ENCODE peak calls at places on chromosomes 3 and 15, in eight cellular contexts. One of them, this sample, is unnamed.
A peak's percentile ranks its signal among the peaks of the same experiment; 100 is the strongest.

GRCh38 chr15:101152914-101153313 is 98.9 kb downstream of the CHSY1 start:
- DNase-seq in mammary epithelial cell: no peak
- DNase-seq in cardiac muscle cell: no peak
- DNase-seq in B cell: no peak
- DNase-seq in right atrium auricular region: no peak
- DNase-seq in GM23338: peak; percentile 83
- DNase-seq in fibroblast of lung: no peak
- DNase-seq in GM13977: no peak
- DNase-seq in this sample: peak; percentile 55

GRCh38 chr3:148319960-148320359 is 377.7 kb upstream of the AGTR1 start:
- DNase-seq in right atrium auricular region: no peak
- DNase-seq in fibroblast of lung: no peak
- DNase-seq in mammary epithelial cell: no peak
- DNase-seq in B cell: no peak
- DNase-seq in GM13977: no peak
- DNase-seq in cardiac muscle cell: no peak
- DNase-seq in GM23338: no peak
- DNase-seq in this sample: no peak

GRCh38 chr3:141410408-141410807 is 42.1 kb downstream of the ZBTB38 start:
- DNase-seq in GM13977: no peak
- DNase-seq in B cell: no peak
- DNase-seq in fibroblast of lung: peak; percentile 60
- DNase-seq in GM23338: no peak
- DNase-seq in cardiac muscle cell: no peak
- DNase-seq in right atrium auricular region: peak; percentile 72
- DNase-seq in mammary epithelial cell: no peak
- DNase-seq in this sample: no peak

GRCh38 chr15:58396181-58396580 is 35.6 kb upstream of the LIPC start:
- DNase-seq in GM13977: no peak
- DNase-seq in cardiac muscle cell: no peak
- DNase-seq in B cell: no peak
- DNase-seq in GM23338: no peak
- DNase-seq in fibroblast of lung: peak; percentile 87
- DNase-seq in right atrium auricular region: no peak
- DNase-seq in mammary epithelial cell: peak; percentile 92
- DNase-seq in this sample: no peak

GRCh38 chr3:48556796-48557626 is at the start of gene PFKFB4:
- DNase-seq in B cell: peak; percentile 97
- DNase-seq in mammary epithelial cell: peak; percentile 99
- DNase-seq in fibroblast of lung: peak; percentile 99
- DNase-seq in cardiac muscle cell: peak; percentile 99
- DNase-seq in GM23338: peak; percentile 100
- DNase-seq in GM13977: peak; percentile 98
- DNase-seq in right atrium auricular region: peak; percentile 99
- DNase-seq in this sample: peak; percentile 99

GRCh38 chr3:122969585-122970453 is 57.7 kb downstream of the SEMA5B start:
- DNase-seq in GM13977: no peak
- DNase-seq in fibroblast of lung: peak; percentile 91
- DNase-seq in B cell: no peak
- DNase-seq in cardiac muscle cell: no peak
- DNase-seq in mammary epithelial cell: peak; percentile 83
- DNase-seq in right atrium auricular region: no peak
- DNase-seq in GM23338: no peak
- DNase-seq in this sample: no peak

GRCh38 chr15:71392821-71393220 is 277.6 kb downstream of the THSD4 start:
- DNase-seq in GM23338: no peak
- DNase-seq in mammary epithelial cell: no peak
- DNase-seq in B cell: no peak
- DNase-seq in cardiac muscle cell: no peak
- DNase-seq in fibroblast of lung: no peak
- DNase-seq in right atrium auricular region: no peak
- DNase-seq in GM13977: no peak
- DNase-seq in this sample: no peak

GRCh38 chr15:79682851-79683288 is 213.9 kb downstream of the MTHFS start:
- DNase-seq in GM13977: no peak
- DNase-seq in GM23338: no peak
- DNase-seq in fibroblast of lung: peak; percentile 74
- DNase-seq in B cell: no peak
- DNase-seq in cardiac muscle cell: no peak
- DNase-seq in right atrium auricular region: no peak
- DNase-seq in mammary epithelial cell: peak; percentile 17
- DNase-seq in this sample: no peak

GRCh38 chr3:191523099-191523498 is 62.1 kb downstream of the PYDC2 start:
- DNase-seq in GM23338: no peak
- DNase-seq in B cell: no peak
- DNase-seq in right atrium auricular region: no peak
- DNase-seq in fibroblast of lung: no peak
- DNase-seq in GM13977: no peak
- DNase-seq in cardiac muscle cell: no peak
- DNase-seq in mammary epithelial cell: no peak
- DNase-seq in this sample: no peak

GRCh38 chr15:101266034-101266433 is 11.3 kb downstream of the SELENOS start:
- DNase-seq in right atrium auricular region: no peak
- DNase-seq in B cell: no peak
- DNase-seq in mammary epithelial cell: no peak
- DNase-seq in GM23338: no peak
- DNase-seq in GM13977: no peak
- DNase-seq in cardiac muscle cell: no peak
- DNase-seq in fibroblast of lung: peak; percentile 91
- DNase-seq in this sample: no peak

GRCh38 chr3:29695201-29695904 is 414.5 kb downstream of the RBMS3 start:
- DNase-seq in cardiac muscle cell: no peak
- DNase-seq in B cell: no peak
- DNase-seq in fibroblast of lung: peak; percentile 75
- DNase-seq in mammary epithelial cell: peak; percentile 55
- DNase-seq in GM23338: no peak
- DNase-seq in right atrium auricular region: no peak
- DNase-seq in GM13977: no peak
- DNase-seq in this sample: no peak

GRCh38 chr15:63250312-63250965 is 27.0 kb upstream of the APH1B start:
- DNase-seq in B cell: no peak
- DNase-seq in GM13977: no peak
- DNase-seq in mammary epithelial cell: peak; percentile 98
- DNase-seq in GM23338: no peak
- DNase-seq in cardiac muscle cell: no peak
- DNase-seq in right atrium auricular region: no peak
- DNase-seq in fibroblast of lung: peak; percentile 98
- DNase-seq in this sample: no peak

GRCh38 chr3:56758539-56758981 is 43.2 kb downstream of the ARHGEF3 start:
- DNase-seq in fibroblast of lung: peak; percentile 93
- DNase-seq in cardiac muscle cell: no peak
- DNase-seq in B cell: no peak
- DNase-seq in right atrium auricular region: no peak
- DNase-seq in GM13977: peak; percentile 67
- DNase-seq in GM23338: no peak
- DNase-seq in mammary epithelial cell: peak; percentile 87
- DNase-seq in this sample: no peak

GRCh38 chr15:39629376-39629775 is 48.5 kb downstream of the THBS1 start:
- DNase-seq in B cell: no peak
- DNase-seq in GM23338: no peak
- DNase-seq in mammary epithelial cell: peak; percentile 79
- DNase-seq in right atrium auricular region: no peak
- DNase-seq in GM13977: no peak
- DNase-seq in cardiac muscle cell: no peak
- DNase-seq in fibroblast of lung: peak; percentile 63
- DNase-seq in this sample: no peak

GRCh38 chr3:140972833-140973232 is 31.2 kb downstream of the SLC25A36 start:
- DNase-seq in mammary epithelial cell: peak; percentile 17
- DNase-seq in cardiac muscle cell: no peak
- DNase-seq in GM23338: peak; percentile 38
- DNase-seq in fibroblast of lung: peak; percentile 16
- DNase-seq in right atrium auricular region: no peak
- DNase-seq in GM13977: peak; percentile 6
- DNase-seq in B cell: no peak
- DNase-seq in this sample: no peak

GRCh38 chr3:151859905-151860304 is 13.5 kb upstream of the SUCNR1 start:
- DNase-seq in fibroblast of lung: peak; percentile 86
- DNase-seq in mammary epithelial cell: no peak
- DNase-seq in right atrium auricular region: no peak
- DNase-seq in GM13977: no peak
- DNase-seq in GM23338: no peak
- DNase-seq in B cell: no peak
- DNase-seq in cardiac muscle cell: no peak
- DNase-seq in this sample: no peak

GRCh38 chr3:53491276-53491675 is 3.1 kb upstream of the CACNA1D start:
- DNase-seq in GM13977: no peak
- DNase-seq in B cell: no peak
- DNase-seq in cardiac muscle cell: no peak
- DNase-seq in GM23338: no peak
- DNase-seq in mammary epithelial cell: no peak
- DNase-seq in fibroblast of lung: no peak
- DNase-seq in right atrium auricular region: no peak
- DNase-seq in this sample: no peak

GRCh38 chr3:10322355-10322715 is 1.4 kb upstream of the SEC13 start:
- DNase-seq in cardiac muscle cell: no peak
- DNase-seq in B cell: no peak
- DNase-seq in right atrium auricular region: no peak
- DNase-seq in GM23338: peak; percentile 76
- DNase-seq in mammary epithelial cell: peak; percentile 9
- DNase-seq in GM13977: no peak
- DNase-seq in fibroblast of lung: no peak
- DNase-seq in this sample: no peak
- TF ChIP-seq CTCF in cardiac muscle cell: peak; percentile 33
- TF ChIP-seq CTCF in B cell: peak; percentile 56
- TF ChIP-seq CTCF in right atrium auricular region: no peak
- TF ChIP-seq CTCF in GM23338: peak; percentile 66
- TF ChIP-seq CTCF in mammary epithelial cell: peak; percentile 46
- TF ChIP-seq CTCF in GM13977: peak; percentile 59
- TF ChIP-seq CTCF in fibroblast of lung: peak; percentile 12
- TF ChIP-seq CTCF in this sample: peak; percentile 28

GRCh38 chr15:89501646-89502045 is 5.3 kb upstream of the RHCG start:
- DNase-seq in GM23338: no peak
- DNase-seq in cardiac muscle cell: no peak
- DNase-seq in GM13977: no peak
- DNase-seq in B cell: no peak
- DNase-seq in fibroblast of lung: no peak
- DNase-seq in right atrium auricular region: no peak
- DNase-seq in mammary epithelial cell: no peak
- DNase-seq in this sample: no peak

GRCh38 chr15:89502867-89503595 is 6.6 kb upstream of the RHCG start:
- DNase-seq in right atrium auricular region: no peak
- DNase-seq in cardiac muscle cell: no peak
- DNase-seq in GM23338: no peak
- DNase-seq in fibroblast of lung: no peak
- DNase-seq in GM13977: no peak
- DNase-seq in B cell: no peak
- DNase-seq in mammary epithelial cell: peak; percentile 76
- DNase-seq in this sample: no peak

GRCh38 chr15:89499156-89499555 is 2.8 kb upstream of the RHCG start:
- DNase-seq in GM23338: no peak
- DNase-seq in GM13977: no peak
- DNase-seq in cardiac muscle cell: no peak
- DNase-seq in right atrium auricular region: no peak
- DNase-seq in mammary epithelial cell: no peak
- DNase-seq in fibroblast of lung: no peak
- DNase-seq in B cell: no peak
- DNase-seq in this sample: no peak

GRCh38 chr15:89498574-89498906 is 2.2 kb upstream of the RHCG start:
- DNase-seq in cardiac muscle cell: no peak
- DNase-seq in mammary epithelial cell: no peak
- DNase-seq in fibroblast of lung: no peak
- DNase-seq in right atrium auricular region: no peak
- DNase-seq in B cell: no peak
- DNase-seq in GM23338: no peak
- DNase-seq in GM13977: no peak
- DNase-seq in this sample: no peak

DNA sequence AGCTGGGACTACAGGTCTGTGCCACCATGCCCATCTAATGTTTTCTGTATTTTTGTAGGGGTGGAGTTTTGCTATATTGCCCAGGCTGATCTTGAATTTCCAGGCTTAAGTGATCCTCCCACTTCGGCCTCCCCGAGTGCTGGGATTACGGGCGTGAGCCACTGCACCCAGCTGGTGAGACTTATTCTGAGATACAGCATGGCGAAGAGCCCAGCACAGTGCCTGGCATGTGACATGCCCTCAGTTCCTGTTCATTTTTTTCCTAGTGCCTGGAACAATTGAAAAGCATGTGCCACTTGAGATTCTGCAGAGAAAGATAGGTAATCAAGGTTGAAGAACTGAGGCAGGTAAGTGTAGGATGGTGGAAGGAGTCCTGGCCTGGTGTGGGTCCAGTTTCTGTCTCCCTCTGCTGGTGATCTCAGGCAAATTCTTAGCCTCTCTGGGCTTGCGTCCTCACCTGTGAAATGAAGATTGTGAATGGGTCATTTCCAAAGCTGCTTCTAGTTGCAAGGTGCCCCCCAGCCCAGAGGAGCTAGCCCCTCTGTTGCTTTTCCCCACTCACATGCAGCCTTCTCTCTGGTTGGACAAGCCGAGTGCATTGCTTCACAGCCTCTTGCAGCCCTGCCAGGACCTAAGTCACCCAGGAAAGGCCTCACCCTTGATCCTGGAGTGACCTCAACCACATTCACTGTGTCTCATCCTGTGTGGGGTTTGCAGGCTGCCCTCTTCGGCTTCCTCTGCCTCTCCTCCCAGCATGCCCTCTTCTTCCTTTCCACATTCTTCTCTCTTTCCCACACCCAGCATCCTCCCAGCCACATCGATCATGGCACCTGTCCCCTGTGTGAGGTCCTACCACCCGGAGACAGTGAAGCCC is 4.3 kb upstream of the RHCG start:
- DNase-seq in cardiac muscle cell: no peak
- DNase-seq in fibroblast of lung: no peak
- DNase-seq in B cell: no peak
- DNase-seq in GM23338: peak; percentile 45
- DNase-seq in mammary epithelial cell: no peak
- DNase-seq in right atrium auricular region: no peak
- DNase-seq in GM13977: no peak
- DNase-seq in this sample: no peak
- TF ChIP-seq CTCF in cardiac muscle cell: peak; percentile 34
- TF ChIP-seq CTCF in fibroblast of lung: no peak
- TF ChIP-seq CTCF in B cell: no peak
- TF ChIP-seq CTCF in GM23338: peak; percentile 52
- TF ChIP-seq CTCF in mammary epithelial cell: peak; percentile 51
- TF ChIP-seq CTCF in right atrium auricular region: no peak
- TF ChIP-seq CTCF in GM13977: peak; percentile 32
- TF ChIP-seq CTCF in this sample: peak; percentile 30

DNA sequence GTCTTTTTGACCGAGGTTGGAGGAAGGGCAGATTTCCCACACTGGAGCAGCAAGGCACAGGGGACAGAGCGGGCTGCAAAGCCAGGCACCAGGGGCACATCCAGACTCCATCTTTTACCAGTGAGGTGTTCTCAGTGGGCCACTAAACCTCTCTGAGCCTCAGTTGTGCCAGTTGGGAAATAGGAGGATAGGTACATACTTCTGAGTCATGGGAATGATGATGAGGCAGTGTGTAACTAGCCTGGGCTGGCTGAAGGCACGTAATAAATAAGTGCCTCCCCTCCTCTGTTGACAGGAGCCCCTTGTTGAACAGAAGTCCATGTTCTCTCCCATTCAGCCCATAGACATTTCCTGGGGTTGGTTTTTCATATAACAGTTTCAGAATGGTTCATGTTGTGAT is 48.7 kb downstream of the GPD1L start:
- DNase-seq in GM13977: no peak
- DNase-seq in B cell: no peak
- DNase-seq in cardiac muscle cell: no peak
- DNase-seq in fibroblast of lung: no peak
- DNase-seq in right atrium auricular region: no peak
- DNase-seq in mammary epithelial cell: peak; percentile 28
- DNase-seq in GM23338: no peak
- DNase-seq in this sample: no peak
- TF ChIP-seq CTCF in GM13977: no peak
- TF ChIP-seq CTCF in B cell: no peak
- TF ChIP-seq CTCF in cardiac muscle cell: no peak
- TF ChIP-seq CTCF in fibroblast of lung: no peak
- TF ChIP-seq CTCF in right atrium auricular region: no peak
- TF ChIP-seq CTCF in mammary epithelial cell: no peak
- TF ChIP-seq CTCF in GM23338: no peak
- TF ChIP-seq CTCF in this sample: no peak

GRCh38 chr3:72380711-72381508 is 467.3 kb downstream of the SHQ1 start:
- DNase-seq in right atrium auricular region: no peak
- DNase-seq in B cell: no peak
- DNase-seq in fibroblast of lung: no peak
- DNase-seq in GM23338: no peak
- DNase-seq in mammary epithelial cell: no peak
- DNase-seq in GM13977: no peak
- DNase-seq in cardiac muscle cell: no peak
- DNase-seq in this sample: no peak
- TF ChIP-seq CTCF in right atrium auricular region: no peak
- TF ChIP-seq CTCF in B cell: no peak
- TF ChIP-seq CTCF in fibroblast of lung: no peak
- TF ChIP-seq CTCF in GM23338: no peak
- TF ChIP-seq CTCF in mammary epithelial cell: no peak
- TF ChIP-seq CTCF in GM13977: no peak
- TF ChIP-seq CTCF in cardiac muscle cell: no peak
- TF ChIP-seq CTCF in this sample: no peak